ENCODE peak calls at places on chromosomes 12 and 14, in eight cellular contexts. One of them, this sample, is unnamed. For H3K27me3, the result is how much of the 10 kb centered on the place peaks cover.

GRCh38 chr12:58671196-58671595 is 249.1 kb downstream of the LRIG3 start:
- DNase-seq in GM23338: no peak
- DNase-seq in SK-N-SH: no peak
- DNase-seq in K562: no peak
- DNase-seq in HCT116: no peak
- DNase-seq in HepG2: no peak
- DNase-seq in GM12878: no peak
- DNase-seq in Panc1: no peak
- DNase-seq in this sample: no peak

GRCh38 chr12:51012570-51013236 is 13.5 kb downstream of the SLC11A2 start:
- DNase-seq in GM23338: no peak
- DNase-seq in SK-N-SH: no peak
- DNase-seq in K562: no peak
- DNase-seq in HCT116: no peak
- DNase-seq in HepG2: no peak
- DNase-seq in GM12878: no peak
- DNase-seq in Panc1: no peak
- DNase-seq in this sample: no peak

GRCh38 chr12:3432176-3432742 is 58.7 kb upstream of the PRMT8 start:
- DNase-seq in GM23338: peak
- DNase-seq in SK-N-SH: no peak
- DNase-seq in K562: no peak
- DNase-seq in HCT116: no peak
- DNase-seq in HepG2: peak
- DNase-seq in GM12878: no peak
- DNase-seq in Panc1: no peak
- DNase-seq in this sample: no peak

GRCh38 chr12:69929125-69929524 is 104.1 kb downstream of the MYRFL start:
- DNase-seq in GM23338: no peak
- DNase-seq in SK-N-SH: no peak
- DNase-seq in K562: no peak
- DNase-seq in HCT116: peak
- DNase-seq in HepG2: no peak
- DNase-seq in GM12878: no peak
- DNase-seq in Panc1: no peak
- DNase-seq in this sample: no peak

GRCh38 chr14:92439551-92440344 is 73.8 kb upstream of the RIN3 start:
- DNase-seq in GM23338: no peak
- DNase-seq in SK-N-SH: no peak
- DNase-seq in K562: no peak
- DNase-seq in HCT116: no peak
- DNase-seq in HepG2: no peak
- DNase-seq in GM12878: no peak
- DNase-seq in Panc1: no peak
- DNase-seq in this sample: no peak

GRCh38 chr14:68664225-68664681 is 128.6 kb downstream of the ZFP36L1 start:
- DNase-seq in GM23338: no peak
- DNase-seq in SK-N-SH: no peak
- DNase-seq in K562: no peak
- DNase-seq in HCT116: no peak
- DNase-seq in HepG2: no peak
- DNase-seq in GM12878: peak
- DNase-seq in Panc1: no peak
- DNase-seq in this sample: no peak

GRCh38 chr12:80154261-80154660 is 54.9 kb downstream of the OTOGL start:
- DNase-seq in GM23338: no peak
- DNase-seq in SK-N-SH: no peak
- DNase-seq in K562: no peak
- DNase-seq in HCT116: no peak
- DNase-seq in HepG2: no peak
- DNase-seq in GM12878: no peak
- DNase-seq in Panc1: no peak
- DNase-seq in this sample: no peak

GRCh38 chr12:6084261-6084968 is 40.1 kb downstream of the VWF start:
- DNase-seq in GM23338: peak
- DNase-seq in SK-N-SH: peak
- DNase-seq in K562: no peak
- DNase-seq in HCT116: peak
- DNase-seq in HepG2: no peak
- DNase-seq in GM12878: no peak
- DNase-seq in Panc1: no peak
- DNase-seq in this sample: no peak

GRCh38 chr14:95547272-95547625 is 12.4 kb downstream of the GLRX5 start:
- DNase-seq in GM23338: no peak
- DNase-seq in SK-N-SH: no peak
- DNase-seq in K562: no peak
- DNase-seq in HCT116: no peak
- DNase-seq in HepG2: no peak
- DNase-seq in GM12878: no peak
- DNase-seq in Panc1: no peak
- DNase-seq in this sample: no peak

GRCh38 chr14:95545769-95546168 is 10.9 kb downstream of the GLRX5 start:
- DNase-seq in GM23338: no peak
- DNase-seq in SK-N-SH: no peak
- DNase-seq in K562: no peak
- DNase-seq in HCT116: peak
- DNase-seq in HepG2: no peak
- DNase-seq in GM12878: no peak
- DNase-seq in Panc1: peak
- DNase-seq in this sample: no peak

GRCh38 chr14:95549656-95550585 is 15.1 kb downstream of the GLRX5 start:
- DNase-seq in GM23338: no peak
- DNase-seq in SK-N-SH: no peak
- DNase-seq in K562: no peak
- DNase-seq in HCT116: no peak
- DNase-seq in HepG2: peak
- DNase-seq in GM12878: no peak
- DNase-seq in Panc1: no peak
- DNase-seq in this sample: no peak

GRCh38 chr14:95548328-95548929 is 13.6 kb downstream of the GLRX5 start:
- DNase-seq in GM23338: no peak
- DNase-seq in SK-N-SH: no peak
- DNase-seq in K562: no peak
- DNase-seq in HCT116: no peak
- DNase-seq in HepG2: peak
- DNase-seq in GM12878: no peak
- DNase-seq in Panc1: no peak
- DNase-seq in this sample: no peak

DNA sequence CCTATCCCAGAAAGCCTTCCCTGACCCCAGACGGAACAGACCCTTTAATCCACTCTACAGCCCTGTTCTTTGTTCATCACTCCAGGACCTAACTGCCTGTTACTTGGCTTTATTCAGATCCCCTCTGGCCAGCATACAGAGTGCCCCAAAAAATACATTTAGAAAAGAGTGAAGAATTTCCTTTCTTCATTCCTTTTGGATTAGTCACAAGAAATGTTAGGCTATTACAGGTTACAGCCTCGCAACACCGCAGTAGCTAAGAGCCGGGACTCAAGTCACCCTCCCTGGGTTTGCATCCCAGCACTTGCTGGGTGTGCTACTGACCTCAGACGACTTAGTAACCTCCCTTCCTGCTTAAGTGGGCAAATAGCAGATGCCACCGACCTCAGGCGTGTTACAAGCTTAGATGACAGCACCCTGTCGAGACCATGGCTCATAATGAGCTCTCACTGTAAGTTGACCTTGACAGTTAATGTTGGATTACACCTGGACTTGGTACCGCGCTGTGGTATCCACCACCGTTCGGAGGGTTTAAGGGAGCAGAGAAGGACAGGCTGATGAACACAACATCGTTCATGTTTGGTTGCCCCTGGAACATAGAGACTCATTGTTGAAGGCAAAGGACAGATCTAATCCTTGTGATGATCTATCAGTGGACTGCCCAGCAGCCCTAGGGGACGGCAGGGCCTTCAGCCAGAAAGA is 12.9 kb downstream of the GLRX5 start:
- DNase-seq in GM23338: peak
- DNase-seq in SK-N-SH: no peak
- DNase-seq in K562: no peak
- DNase-seq in HCT116: no peak
- DNase-seq in HepG2: peak
- DNase-seq in GM12878: no peak
- DNase-seq in Panc1: no peak
- DNase-seq in this sample: no peak
- TF ChIP-seq POLR2AphosphoS5 in GM23338: no peak
- TF ChIP-seq POLR2AphosphoS5 in SK-N-SH: no peak
- TF ChIP-seq POLR2AphosphoS5 in K562: no peak
- TF ChIP-seq POLR2AphosphoS5 in HCT116: no peak
- TF ChIP-seq POLR2AphosphoS5 in HepG2: peak
- TF ChIP-seq POLR2AphosphoS5 in GM12878: no peak
- TF ChIP-seq POLR2AphosphoS5 in Panc1: no peak
- TF ChIP-seq POLR2AphosphoS5 in this sample: no peak

GRCh38 chr12:103457471-103457870 is 38.3 kb downstream of the C12orf42 start:
- DNase-seq in GM23338: no peak
- DNase-seq in SK-N-SH: no peak
- DNase-seq in K562: no peak
- DNase-seq in HCT116: no peak
- DNase-seq in HepG2: no peak
- DNase-seq in GM12878: no peak
- DNase-seq in Panc1: no peak
- DNase-seq in this sample: no peak
- TF ChIP-seq REST in GM23338: no peak
- TF ChIP-seq REST in SK-N-SH: no peak
- TF ChIP-seq REST in K562: no peak
- TF ChIP-seq REST in HCT116: no peak
- TF ChIP-seq REST in HepG2: no peak
- TF ChIP-seq REST in GM12878: no peak
- TF ChIP-seq REST in Panc1: no peak
- TF ChIP-seq REST in this sample: no peak

GRCh38 chr14:23577004-23577681 is 1.4 kb downstream of the JPH4 start:
- DNase-seq in GM23338: peak
- DNase-seq in SK-N-SH: peak
- DNase-seq in K562: no peak
- DNase-seq in HCT116: no peak
- DNase-seq in HepG2: no peak
- DNase-seq in GM12878: no peak
- DNase-seq in Panc1: no peak
- DNase-seq in this sample: no peak

GRCh38 chr14:23579739-23580138 is 1.1 kb upstream of the JPH4 start:
- DNase-seq in GM23338: no peak
- DNase-seq in SK-N-SH: no peak
- DNase-seq in K562: no peak
- DNase-seq in HCT116: no peak
- DNase-seq in HepG2: peak
- DNase-seq in GM12878: no peak
- DNase-seq in Panc1: no peak
- DNase-seq in this sample: no peak

GRCh38 chr14:23579311-23579630 is 681 bp upstream of the JPH4 start:
- DNase-seq in GM23338: no peak
- DNase-seq in SK-N-SH: peak
- DNase-seq in K562: no peak
- DNase-seq in HCT116: no peak
- DNase-seq in HepG2: peak
- DNase-seq in GM12878: no peak
- DNase-seq in Panc1: no peak
- DNase-seq in this sample: no peak

GRCh38 chr14:23577710-23578392 is 739 bp downstream of the JPH4 start:
- DNase-seq in GM23338: peak
- DNase-seq in SK-N-SH: peak
- DNase-seq in K562: no peak
- DNase-seq in HCT116: no peak
- DNase-seq in HepG2: no peak
- DNase-seq in GM12878: no peak
- DNase-seq in Panc1: no peak
- DNase-seq in this sample: no peak

DNA sequence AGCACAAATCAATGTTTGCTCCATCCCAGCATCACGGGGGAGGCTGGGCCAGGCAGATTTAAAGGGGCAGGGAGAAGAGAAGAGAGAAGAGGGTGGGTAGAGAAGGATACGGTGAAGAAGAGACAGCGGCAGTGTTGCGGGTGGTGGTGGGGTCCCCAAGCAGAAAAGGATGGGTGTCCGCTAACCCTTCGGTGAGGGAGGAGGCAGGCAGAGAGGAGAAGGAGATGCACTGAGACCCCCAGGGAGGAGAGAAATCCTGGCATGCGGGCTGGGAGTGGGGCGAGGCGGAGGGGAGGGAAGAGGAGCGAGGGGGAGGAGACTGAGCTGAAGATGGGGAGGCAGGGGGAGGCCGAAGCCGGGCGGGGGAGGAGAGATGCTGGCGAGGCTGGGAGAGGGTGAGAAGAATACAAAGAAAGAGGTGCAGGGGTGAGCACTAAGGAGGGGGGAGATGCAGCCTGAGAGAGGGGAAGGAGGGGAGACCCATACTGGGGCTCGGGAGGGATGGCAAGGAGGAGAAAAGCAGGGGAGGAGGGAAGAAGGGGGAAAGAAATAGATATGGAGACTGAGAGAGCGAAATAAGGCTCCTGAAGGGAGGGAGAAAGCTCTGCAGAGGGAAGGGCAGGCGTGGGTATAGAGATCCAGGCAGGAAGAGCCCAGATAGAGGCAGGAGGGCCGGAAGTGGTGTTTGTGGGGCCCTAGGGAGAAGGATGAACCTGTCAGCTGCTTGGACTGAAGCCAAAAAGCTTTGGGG is at the start of gene JPH4:
- DNase-seq in GM23338: peak
- DNase-seq in SK-N-SH: peak
- DNase-seq in K562: peak
- DNase-seq in HCT116: no peak
- DNase-seq in HepG2: no peak
- DNase-seq in GM12878: no peak
- DNase-seq in Panc1: no peak
- DNase-seq in this sample: no peak
- H3K27me3 ChIP-seq in GM23338: under half
- H3K27me3 ChIP-seq in SK-N-SH: under half
- H3K27me3 ChIP-seq in K562: under half
- H3K27me3 ChIP-seq in HCT116: under half
- H3K27me3 ChIP-seq in HepG2: under half
- H3K27me3 ChIP-seq in GM12878: under half
- H3K27me3 ChIP-seq in Panc1: under half
- H3K27me3 ChIP-seq in this sample: under half

GRCh38 chr12:49059385-49060232 is 985 bp downstream of the KMT2D start:
- DNase-seq in GM23338: peak
- DNase-seq in SK-N-SH: no peak
- DNase-seq in K562: no peak
- DNase-seq in HCT116: no peak
- DNase-seq in HepG2: no peak
- DNase-seq in GM12878: no peak
- DNase-seq in Panc1: no peak
- DNase-seq in this sample: no peak

GRCh38 chr12:49059063-49059384 is 1.6 kb downstream of the KMT2D start:
- DNase-seq in GM23338: no peak
- DNase-seq in SK-N-SH: peak
- DNase-seq in K562: no peak
- DNase-seq in HCT116: no peak
- DNase-seq in HepG2: no peak
- DNase-seq in GM12878: no peak
- DNase-seq in Panc1: no peak
- DNase-seq in this sample: no peak

GRCh38 chr12:49061157-49061650 is 610 bp upstream of the KMT2D start:
- DNase-seq in GM23338: no peak
- DNase-seq in SK-N-SH: no peak
- DNase-seq in K562: no peak
- DNase-seq in HCT116: no peak
- DNase-seq in HepG2: no peak
- DNase-seq in GM12878: no peak
- DNase-seq in Panc1: no peak
- DNase-seq in this sample: no peak

GRCh38 chr12:49058366-49059062 is 2.1 kb downstream of the KMT2D start:
- DNase-seq in GM23338: no peak
- DNase-seq in SK-N-SH: peak
- DNase-seq in K562: no peak
- DNase-seq in HCT116: no peak
- DNase-seq in HepG2: no peak
- DNase-seq in GM12878: no peak
- DNase-seq in Panc1: no peak
- DNase-seq in this sample: peak

DNA sequence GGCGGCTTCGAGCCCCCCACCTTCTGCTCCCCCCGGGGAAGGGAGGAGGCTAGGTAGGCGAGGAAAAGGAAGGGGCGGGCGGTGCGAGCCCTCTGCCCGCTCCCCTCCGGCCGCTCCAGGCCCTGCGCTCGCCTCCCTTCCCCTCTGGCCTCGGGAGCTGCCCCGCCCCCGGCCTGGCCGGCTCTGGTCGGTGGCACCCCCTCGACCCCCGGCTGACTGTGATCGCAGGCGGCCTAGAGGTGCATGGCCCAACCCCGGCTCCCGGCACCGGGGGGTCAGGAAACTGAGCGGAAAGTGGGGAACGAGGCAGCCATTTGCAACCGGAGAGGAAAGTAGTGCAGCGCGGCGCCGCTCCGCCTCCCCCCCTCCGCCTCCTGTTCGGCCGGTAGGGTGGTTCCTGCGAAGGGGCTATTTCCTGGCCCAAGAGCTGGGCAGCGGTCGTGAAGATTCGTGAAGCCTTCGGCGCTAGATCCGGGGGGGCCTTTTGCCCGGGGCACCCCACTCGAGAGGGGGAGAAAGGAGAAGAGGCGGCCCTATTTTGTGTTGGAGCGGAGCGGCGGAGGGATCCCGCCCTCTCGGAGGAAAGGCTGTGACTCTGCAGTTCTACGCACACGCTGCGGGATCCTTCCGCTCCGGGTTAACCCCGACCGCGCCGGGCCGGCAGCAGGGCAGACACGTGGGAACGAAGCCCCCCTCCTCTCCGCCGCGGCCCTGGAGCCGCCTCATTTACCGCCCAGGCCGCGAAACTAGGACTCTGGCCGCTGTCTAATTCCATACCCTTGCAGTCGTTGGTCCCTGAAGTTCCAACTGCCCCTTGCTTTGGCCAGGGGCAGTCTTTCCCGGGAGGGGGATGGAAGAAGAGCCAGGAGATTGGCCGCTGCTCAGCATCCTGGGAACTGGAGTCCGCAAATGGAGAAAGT is at the start of gene KMT2D:
- DNase-seq in GM23338: peak
- DNase-seq in SK-N-SH: peak
- DNase-seq in K562: peak
- DNase-seq in HCT116: peak
- DNase-seq in HepG2: peak
- DNase-seq in GM12878: peak
- DNase-seq in Panc1: peak
- DNase-seq in this sample: peak
- TF ChIP-seq POLR2AphosphoS5 in GM23338: peak
- TF ChIP-seq POLR2AphosphoS5 in SK-N-SH: peak
- TF ChIP-seq POLR2AphosphoS5 in K562: peak
- TF ChIP-seq POLR2AphosphoS5 in HCT116: peak
- TF ChIP-seq POLR2AphosphoS5 in HepG2: peak
- TF ChIP-seq POLR2AphosphoS5 in GM12878: peak
- TF ChIP-seq POLR2AphosphoS5 in Panc1: peak
- TF ChIP-seq POLR2AphosphoS5 in this sample: peak

This sample was measured in HL-60.